ENCODE peak calls at places on chromosomes 7 and 10, in nine cellular contexts. V is stomach, H is brain microvascular endothelial cell, B is Panc1, T is fibroblast of pulmonary artery, L is H1, F is GM10248, U is astrocyte of the cerebellum, D is sigmoid colon. I is an unnamed sample.

GRCh38 chr7:32670105-32670504 is 174.8 kb downstream of the AVL9 start:
- DNase-seq in F (no peak), H (peak), T (peak), B (peak), U (no peak), D (no peak), L (no peak), V (peak), I (no peak)

GRCh38 chr10:77393411-77393810 is 244.2 kb downstream of the KCNMA1 start:
- DNase-seq in U (no peak), V (no peak), H (no peak), F (no peak), T (no peak), D (no peak), L (no peak), B (no peak), I (no peak)

GRCh38 chr10:7410800-7411670 is at the start of gene SFMBT2:
- DNase-seq in B (no peak), D (peak), L (no peak), U (no peak), V (peak), H (peak), F (peak), T (peak), I (peak)

GRCh38 chr7:37495574-37496184 is 47.0 kb upstream of the ELMO1 start:
- DNase-seq in F (peak), H (peak), V (no peak), U (no peak), B (peak), D (no peak), T (peak), L (no peak), I (peak)

GRCh38 chr10:88990528-88991160 is at the start of gene FAS:
- DNase-seq in D (peak), L (no peak), U (no peak), V (peak), T (peak), B (no peak), H (peak), F (peak), I (peak)

GRCh38 chr7:147911224-147911623 is 679.3 kb upstream of the C7orf33 start:
- DNase-seq in B (no peak), D (no peak), V (no peak), L (no peak), F (no peak), U (no peak), T (no peak), H (no peak), I (no peak)

GRCh38 chr10:65765006-65765546 is 1160.8 kb upstream of the LRRTM3 start:
- DNase-seq in T (no peak), F (no peak), H (no peak), D (no peak), V (no peak), L (no peak), U (no peak), B (no peak), I (no peak)

GRCh38 chr10:118209215-118209614 is 132.9 kb downstream of the FAM204A start:
- DNase-seq in T (no peak), D (no peak), B (no peak), V (no peak), F (no peak), U (no peak), L (no peak), H (no peak), I (no peak)

GRCh38 chr7:936131-937054 is 18.1 kb downstream of the ADAP1 start:
- DNase-seq in F (peak), V (no peak), U (no peak), H (peak), T (no peak), L (no peak), B (no peak), D (peak), I (peak)

GRCh38 chr10:29246449-29246848 is 42.4 kb upstream of the LYZL1 start:
- DNase-seq in V (no peak), T (no peak), D (no peak), H (no peak), F (no peak), U (no peak), L (no peak), B (no peak), I (no peak)

GRCh38 chr10:71756441-71757191 is 16.7 kb downstream of the VSIR start:
- DNase-seq in U (no peak), B (no peak), H (no peak), L (no peak), F (no peak), D (no peak), T (no peak), V (no peak), I (no peak)

GRCh38 chr7:128091106-128091505 is 59.9 kb upstream of the LRRC4 start:
- DNase-seq in T (peak), F (no peak), U (no peak), B (no peak), V (peak), H (no peak), L (no peak), D (no peak), I (no peak)

GRCh38 chr10:132362151-132362611 is 30.2 kb downstream of the LRRC27 start:
- DNase-seq in D (peak), U (no peak), L (no peak), T (no peak), H (no peak), V (no peak), F (no peak), B (no peak), I (no peak)

GRCh38 chr10:95245425-95246055 is 45.3 kb downstream of the PDLIM1 start:
- DNase-seq in U (no peak), D (no peak), B (no peak), V (no peak), H (no peak), L (no peak), F (peak), T (no peak), I (peak)

GRCh38 chr7:123229426-123229825 is 29.7 kb upstream of the SLC13A1 start:
- DNase-seq in V (no peak), L (no peak), T (no peak), F (no peak), U (no peak), B (no peak), D (no peak), H (no peak), I (no peak)

GRCh38 chr7:100426516-100426915 is 2.0 kb downstream of the ZCWPW1 start:
- DNase-seq in T (no peak), U (no peak), H (no peak), V (no peak), B (no peak), D (no peak), F (no peak), L (no peak), I (no peak)

GRCh38 chr10:78656815-78657621 is 411.7 kb upstream of the ZMIZ1 start:
- DNase-seq in D (peak), B (no peak), H (no peak), V (peak), L (no peak), U (no peak), T (no peak), F (no peak), I (no peak)

GRCh38 chr7:91953618-91954017 is 13.0 kb downstream of the AKAP9 start:
- DNase-seq in U (no peak), F (no peak), L (no peak), B (no peak), T (peak), H (peak), V (no peak), D (no peak), I (no peak)

GRCh38 chr7:112523871-112524270 is 43.1 kb downstream of the LSMEM1 start:
- DNase-seq in B (no peak), T (no peak), H (no peak), L (no peak), F (no peak), D (no peak), U (no peak), V (no peak), I (no peak)

GRCh38 chr10:8183241-8183704 is 128.8 kb downstream of the GATA3 start:
- DNase-seq in T (peak), H (no peak), L (no peak), D (no peak), B (no peak), F (no peak), U (no peak), V (no peak), I (no peak)

GRCh38 chr7:47441796-47442744 is 139.8 kb downstream of the TNS3 start:
- DNase-seq in D (no peak), L (no peak), H (peak), T (no peak), B (no peak), U (no peak), F (no peak), V (no peak), I (no peak)

GRCh38 chr7:112969946-112970345 is 116.7 kb downstream of the GPR85 start:
- DNase-seq in L (no peak), U (no peak), T (no peak), V (no peak), D (no peak), B (no peak), F (no peak), H (no peak), I (no peak)

GRCh38 chr7:66629222-66629658 is 559 bp downstream of the KCTD7 start:
- DNase-seq in T (no peak), V (peak), L (no peak), B (no peak), F (no peak), D (peak), H (no peak), U (no peak), I (no peak)

GRCh38 chr7:82235710-82236109 is 207.9 kb downstream of the CACNA2D1 start:
- DNase-seq in U (no peak), F (no peak), L (no peak), D (no peak), H (no peak), V (no peak), T (peak), B (no peak), I (no peak)

GRCh38 chr10:10209152-10209551 is 808.5 kb upstream of the CELF2 start:
- DNase-seq in T (peak), F (no peak), B (no peak), H (peak), L (no peak), U (no peak), V (no peak), D (peak), I (no peak)

GRCh38 chr7:30173058-30173897 is 38.5 kb downstream of the MTURN start:
- DNase-seq in F (no peak), B (no peak), H (peak), V (peak), U (peak), T (peak), D (peak), L (no peak), I (no peak)

GRCh38 chr7:115632636-115633035 is 397.9 kb downstream of the TFEC start:
- DNase-seq in U (no peak), F (no peak), L (no peak), D (no peak), V (no peak), H (no peak), T (no peak), B (no peak), I (no peak)

GRCh38 chr10:42979730-42980467 is 97.0 kb upstream of the RET start:
- DNase-seq in V (peak), L (no peak), U (no peak), B (no peak), D (peak), F (no peak), T (no peak), H (no peak), I (no peak)

GRCh38 chr10:75226656-75227055 is 9.1 kb downstream of the COMTD1 start:
- DNase-seq in B (no peak), U (no peak), T (no peak), D (peak), L (no peak), F (no peak), H (no peak), V (no peak), I (no peak)

GRCh38 chr10:31142026-31142425 is 110.4 kb upstream of the ZNF438 start:
- DNase-seq in H (peak), T (peak), F (no peak), L (no peak), D (no peak), V (no peak), U (peak), B (no peak), I (no peak)

GRCh38 chr7:20146461-20146860 is 70.7 kb downstream of the MACC1 start:
- DNase-seq in U (no peak), V (no peak), B (no peak), T (peak), L (no peak), F (no peak), D (no peak), H (no peak), I (no peak)

GRCh38 chr10:125823663-125824251 is 411 bp downstream of the BCCIP start:
- DNase-seq in T (no peak), V (no peak), L (no peak), D (no peak), B (no peak), H (no peak), U (no peak), F (no peak), I (no peak)

GRCh38 chr7:126574838-126575250 is 677.9 kb downstream of the GRM8 start:
- DNase-seq in V (no peak), L (peak), H (peak), D (no peak), T (peak), U (peak), F (no peak), B (peak), I (no peak)

GRCh38 chr7:139680676-139681462 is 96.9 kb downstream of the HIPK2 start:
- DNase-seq in L (no peak), D (no peak), H (peak), V (peak), B (peak), T (peak), F (no peak), U (peak), I (no peak)

GRCh38 chr10:121405549-121405948 is 192.7 kb downstream of the FGFR2 start:
- DNase-seq in H (no peak), D (no peak), F (no peak), T (no peak), V (no peak), B (no peak), U (no peak), L (no peak), I (no peak)

GRCh38 chr7:25565949-25566348 is 337.7 kb upstream of the NPVF start:
- DNase-seq in L (peak), V (peak), D (peak), B (peak), U (peak), H (peak), F (peak), T (peak), I (peak)

DNA sequence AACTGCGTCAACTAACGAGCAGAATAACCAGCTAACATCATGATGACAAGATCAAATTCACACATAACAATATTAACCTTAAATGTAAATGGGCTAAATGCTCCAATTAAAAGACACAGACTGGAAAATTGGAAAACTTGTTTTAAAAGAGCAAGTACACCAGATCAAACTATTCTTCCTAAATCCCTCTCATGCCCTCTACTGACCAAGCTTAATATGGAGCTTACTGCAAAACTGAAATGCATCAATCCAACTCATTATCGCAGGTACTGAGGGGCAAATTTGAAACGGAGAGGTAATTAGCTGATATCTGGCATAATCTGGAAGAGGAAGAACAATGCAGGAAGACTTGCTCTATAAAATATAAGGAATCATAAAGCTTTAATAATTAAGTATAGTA is 1223.8 kb downstream of the NXPH1 start:
- DNase-seq in B (no peak), T (no peak), F (no peak), U (no peak), D (no peak), H (no peak), L (no peak), V (no peak), I (no peak)
- TF ChIP-seq CTCF in B (peak), T (no peak), F (no peak), U (peak), D (no peak), H (peak), L (no peak), V (no peak), I (no peak)

GRCh38 chr7:16099302-16099832 is 322.0 kb downstream of the CRPPA start:
- DNase-seq in B (no peak), H (no peak), V (no peak), U (no peak), D (no peak), F (no peak), T (no peak), L (no peak), I (no peak)

GRCh38 chr7:16092711-16093110 is 328.6 kb downstream of the CRPPA start:
- DNase-seq in D (no peak), L (no peak), F (no peak), B (no peak), T (no peak), U (no peak), V (no peak), H (no peak), I (no peak)

GRCh38 chr7:16098058-16098457 is 323.3 kb downstream of the CRPPA start:
- DNase-seq in V (no peak), U (no peak), B (no peak), D (no peak), H (no peak), L (no peak), T (peak), F (no peak), I (no peak)

GRCh38 chr7:16094651-16095050 is 326.7 kb downstream of the CRPPA start:
- DNase-seq in H (no peak), V (no peak), T (no peak), F (no peak), D (no peak), L (no peak), B (no peak), U (no peak), I (no peak)

GRCh38 chr7:16098585-16099179 is 322.7 kb downstream of the CRPPA start:
- DNase-seq in U (no peak), B (peak), V (no peak), F (no peak), T (peak), H (no peak), L (no peak), D (no peak), I (no peak)
- TF ChIP-seq CTCF in U (peak), B (peak), V (peak), F (peak), T (peak), H (peak), L (no peak), D (peak), I (peak)

GRCh38 chr7:34165927-34166550 is 260.7 kb downstream of the BMPER start:
- DNase-seq in B (no peak), H (peak), D (no peak), T (peak), U (peak), L (no peak), V (no peak), F (no peak), I (peak)
- TF ChIP-seq CTCF in B (peak), H (peak), D (peak), T (peak), U (peak), L (no peak), V (peak), F (peak), I (no peak)

GRCh38 chr7:85806321-85806720 is 619.5 kb upstream of the SEMA3D start:
- DNase-seq in T (no peak), F (no peak), V (no peak), B (no peak), L (no peak), U (no peak), H (no peak), D (no peak), I (no peak)
- TF ChIP-seq CTCF in T (no peak), F (no peak), V (no peak), B (peak), L (peak), U (no peak), H (peak), D (no peak), I (no peak)